ENCODE peak calls at places on chromosome 21, in eight cellular contexts. O, R, H, J, D, N, Q and B are unnamed samples.
A peak's percentile ranks its signal among the peaks of the same experiment; 100 is the strongest.

GRCh38 chr21:15904389-15904788 is 174.6 kb downstream of the USP25 start:
- DNase-seq in O (no peak), R (no peak), H (no peak), J (no peak), D (no peak), N (peak; percentile 11), Q (no peak), B (no peak)

GRCh38 chr21:43812139-43812821 is 22.9 kb downstream of the RRP1 start:
- DNase-seq in O (peak; percentile 42), R (peak; percentile 32), H (no peak), J (no peak), D (no peak), N (no peak), Q (no peak), B (no peak)

GRCh38 chr21:33359446-33359845 is 34.7 kb downstream of the IFNAR1 start:
- DNase-seq in O (no peak), R (no peak), H (no peak), J (no peak), D (no peak), N (no peak), Q (no peak), B (no peak)

GRCh38 chr21:26210614-26211013 is 40.0 kb upstream of the APP start:
- DNase-seq in O (no peak), R (no peak), H (no peak), J (no peak), D (no peak), N (no peak), Q (no peak), B (no peak)

GRCh38 chr21:37849703-37850102 is 66.6 kb downstream of the KCNJ6 start:
- DNase-seq in O (no peak), R (no peak), H (no peak), J (no peak), D (no peak), N (no peak), Q (no peak), B (no peak)

GRCh38 chr21:32335601-32336575 is 37.2 kb downstream of the MRAP start:
- DNase-seq in O (no peak), R (no peak), H (no peak), J (no peak), D (no peak), N (no peak), Q (no peak), B (no peak)

GRCh38 chr21:43211085-43212071 is 42.6 kb downstream of the CRYAA start:
- DNase-seq in O (peak; percentile 79), R (peak; percentile 92), H (no peak), J (no peak), D (no peak), N (no peak), Q (peak; percentile 4), B (peak; percentile 65)

GRCh38 chr21:33217168-33217567 is 12.6 kb upstream of the IFNAR2 start:
- DNase-seq in O (no peak), R (no peak), H (no peak), J (no peak), D (no peak), N (no peak), Q (no peak), B (no peak)

GRCh38 chr21:25456672-25457071 is 150.6 kb downstream of the MRPL39 start:
- DNase-seq in O (no peak), R (peak; percentile 47), H (no peak), J (no peak), D (no peak), N (no peak), Q (no peak), B (no peak)

GRCh38 chr21:14683021-14683420 is 136.9 kb upstream of the SAMSN1 start:
- DNase-seq in O (no peak), R (no peak), H (no peak), J (no peak), D (no peak), N (no peak), Q (no peak), B (no peak)

GRCh38 chr21:38308010-38308784 is 51.4 kb downstream of the KCNJ15 start:
- DNase-seq in O (no peak), R (no peak), H (no peak), J (peak; percentile 66), D (no peak), N (no peak), Q (no peak), B (no peak)

GRCh38 chr21:31556662-31557061 is 102.8 kb upstream of the SOD1 start:
- DNase-seq in O (no peak), R (no peak), H (no peak), J (no peak), D (no peak), N (no peak), Q (no peak), B (no peak)

GRCh38 chr21:15300131-15300530 is 235.3 kb upstream of the NRIP1 start:
- DNase-seq in O (no peak), R (no peak), H (no peak), J (no peak), D (no peak), N (no peak), Q (no peak), B (no peak)

GRCh38 chr21:43717967-43718871 is 710 bp upstream of the PDXK start:
- DNase-seq in O (no peak), R (no peak), H (no peak), J (peak; percentile 32), D (no peak), N (no peak), Q (no peak), B (no peak)

GRCh38 chr21:42499430-42500106 is 3.5 kb upstream of the RSPH1 start:
- DNase-seq in O (no peak), R (no peak), H (no peak), J (no peak), D (no peak), N (no peak), Q (no peak), B (no peak)

GRCh38 chr21:21816778-21817177 is 818.6 kb downstream of the NCAM2 start:
- DNase-seq in O (no peak), R (no peak), H (no peak), J (no peak), D (no peak), N (no peak), Q (no peak), B (no peak)

GRCh38 chr21:25518491-25518911 is 88.8 kb downstream of the MRPL39 start:
- DNase-seq in O (no peak), R (no peak), H (no peak), J (no peak), D (no peak), N (no peak), Q (no peak), B (no peak)

GRCh38 chr21:32748529-32748928 is 20.7 kb upstream of the SYNJ1 start:
- DNase-seq in O (no peak), R (no peak), H (no peak), J (no peak), D (no peak), N (no peak), Q (no peak), B (no peak)

GRCh38 chr21:16117331-16117730 is 387.5 kb downstream of the USP25 start:
- DNase-seq in O (no peak), R (no peak), H (no peak), J (no peak), D (no peak), N (no peak), Q (no peak), B (no peak)

GRCh38 chr21:18384771-18385170 is 18.8 kb downstream of the TMPRSS15 start:
- DNase-seq in O (no peak), R (no peak), H (no peak), J (no peak), D (no peak), N (peak; percentile 4), Q (no peak), B (no peak)

GRCh38 chr21:18529253-18529652 is 125.7 kb upstream of the TMPRSS15 start:
- DNase-seq in O (no peak), R (no peak), H (no peak), J (no peak), D (no peak), N (no peak), Q (no peak), B (no peak)

GRCh38 chr21:43323244-43324005 is 103.5 kb downstream of the SIK1 start:
- DNase-seq in O (no peak), R (peak; percentile 93), H (no peak), J (no peak), D (no peak), N (no peak), Q (no peak), B (no peak)

GRCh38 chr21:16159971-16160350 is 430.2 kb downstream of the USP25 start:
- DNase-seq in O (no peak), R (no peak), H (no peak), J (no peak), D (no peak), N (no peak), Q (no peak), B (no peak)

GRCh38 chr21:26546698-26547097 is 26.4 kb downstream of the CYYR1 start:
- DNase-seq in O (no peak), R (no peak), H (no peak), J (no peak), D (no peak), N (no peak), Q (no peak), B (no peak)

GRCh38 chr21:16563795-16564194 is 834.0 kb downstream of the USP25 start:
- DNase-seq in O (no peak), R (no peak), H (peak; percentile 11), J (no peak), D (no peak), N (no peak), Q (no peak), B (no peak)

DNA sequence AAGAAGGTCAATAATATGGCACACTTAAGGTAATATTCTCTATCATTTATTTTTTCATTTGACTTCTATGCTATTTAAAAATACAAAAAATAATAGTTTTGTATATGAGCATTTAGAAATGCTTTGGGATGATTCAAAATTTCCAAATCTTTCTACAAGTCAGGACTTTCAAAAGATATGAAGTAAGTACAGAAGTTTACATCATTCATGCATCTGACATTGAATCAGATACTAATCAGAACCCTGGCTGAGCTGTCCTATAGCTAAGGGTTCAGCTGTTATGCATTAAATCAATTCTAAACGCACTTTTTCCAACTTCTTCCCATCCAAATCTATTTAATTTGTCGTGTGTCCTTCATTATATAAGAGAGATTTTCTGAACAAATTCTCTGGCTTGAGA is 779.5 kb downstream of the LTN1 start:
- DNase-seq in O (no peak), R (no peak), H (no peak), J (no peak), D (no peak), N (no peak), Q (no peak), B (no peak)
- TF ChIP-seq EP300 in O (no peak), R (no peak), H (no peak), J (no peak), D (no peak), N (no peak), Q (no peak), B (no peak)

GRCh38 chr21:45981641-45982255 is at the start of gene COL6A1:
- DNase-seq in O (peak; percentile 64), R (peak; percentile 59), H (no peak), J (peak; percentile 83), D (no peak), N (peak; percentile 85), Q (peak; percentile 64), B (peak; percentile 91)
- TF ChIP-seq POLR2A in O (peak; percentile 43), R (no peak), H (peak; percentile 27), J (peak; percentile 66), D (peak; percentile 74), N (no peak), Q (peak; percentile 61), B (peak; percentile 82)

GRCh38 chr21:44931137-44931500 is 8.7 kb upstream of the SLX9 start:
- DNase-seq in O (peak; percentile 52), R (no peak), H (no peak), J (no peak), D (no peak), N (no peak), Q (no peak), B (no peak)
- TF ChIP-seq EP300 in O (no peak), R (no peak), H (no peak), J (no peak), D (no peak), N (no peak), Q (no peak), B (no peak)

GRCh38 chr21:41419921-41420862 is 5.8 kb upstream of the MX1 start:
- DNase-seq in O (peak; percentile 86), R (peak; percentile 83), H (peak; percentile 31), J (peak; percentile 88), D (peak; percentile 97), N (peak; percentile 37), Q (peak; percentile 85), B (peak; percentile 92)
- TF ChIP-seq POLR2A in O (no peak), R (no peak), H (no peak), J (no peak), D (peak; percentile 33), N (no peak), Q (peak; percentile 26), B (no peak)